ENCODE peak calls at places on chromosomes 12 and 14, in four cellular contexts. D is HepG2, L is WTC11, C is K562. R is an unnamed sample.
A peak's percentile ranks its signal among the peaks of the same experiment; 100 is the strongest.

GRCh38 chr14:77616133-77616453 is 344 bp downstream of the SPTLC2 start:
- DNase-seq in L (no peak), D (no peak), C (peak; percentile 30), R (no peak)

GRCh38 chr14:25116607-25117006 is 66.7 kb upstream of the STXBP6 start:
- DNase-seq in C (no peak), L (no peak), D (no peak), R (no peak)

GRCh38 chr14:59358774-59359173 is 106.4 kb downstream of the GPR135 start:
- DNase-seq in C (no peak), D (no peak), L (no peak), R (no peak)

GRCh38 chr12:39723831-39724230 is 104.2 kb upstream of the ABCD2 start:
- DNase-seq in C (no peak), D (no peak), L (no peak), R (no peak)

GRCh38 chr14:54727929-54728328 is 161.0 kb downstream of the SAMD4A start:
- DNase-seq in C (no peak), D (no peak), L (no peak), R (no peak)

GRCh38 chr14:40447032-40447431 is 1014.8 kb upstream of the FBXO33 start:
- DNase-seq in D (no peak), L (no peak), C (no peak), R (no peak)

GRCh38 chr12:114476159-114476558 is 70.2 kb upstream of the TBX5 start:
- DNase-seq in D (peak; percentile 40), L (no peak), C (no peak), R (peak; percentile 22)

GRCh38 chr12:2335109-2335508 is 282.3 kb downstream of the CACNA1C start:
- DNase-seq in C (no peak), L (no peak), D (no peak), R (no peak)

GRCh38 chr12:124771462-124772361 is 92.0 kb downstream of the SCARB1 start:
- DNase-seq in D (peak; percentile 52), L (peak; percentile 94), C (peak; percentile 87), R (peak; percentile 92)

GRCh38 chr14:41532255-41532654 is 74.4 kb upstream of the LRFN5 start:
- DNase-seq in D (no peak), C (no peak), L (no peak), R (no peak)

GRCh38 chr12:95611676-95612309 is 60.5 kb upstream of the USP44 start:
- DNase-seq in L (no peak), C (no peak), D (peak; percentile 62), R (no peak)

GRCh38 chr12:113351089-113351488 is 7.3 kb upstream of the PLBD2 start:
- DNase-seq in C (no peak), D (no peak), L (no peak), R (no peak)

GRCh38 chr14:76576047-76576741 is 185.1 kb upstream of the VASH1 start:
- DNase-seq in L (no peak), C (no peak), D (no peak), R (no peak)

GRCh38 chr14:29603721-29604120 is 323.9 kb downstream of the PRKD1 start:
- DNase-seq in D (no peak), L (no peak), C (no peak), R (no peak)

GRCh38 chr14:101843665-101844064 is 82.2 kb downstream of the PPP2R5C start:
- DNase-seq in L (no peak), D (no peak), C (no peak), R (no peak)

GRCh38 chr12:3551386-3551785 is 60.4 kb downstream of the PRMT8 start:
- DNase-seq in D (no peak), L (no peak), C (no peak), R (no peak)

GRCh38 chr12:95304673-95305198 is 87.1 kb downstream of the VEZT start:
- DNase-seq in L (no peak), D (no peak), C (no peak), R (no peak)

GRCh38 chr12:53074290-53074998 is 4.7 kb downstream of the SPRYD3 start:
- DNase-seq in D (no peak), L (no peak), C (no peak), R (no peak)

GRCh38 chr14:88983755-88984154 is 159.3 kb downstream of the TTC8 start:
- DNase-seq in L (no peak), D (no peak), C (no peak), R (no peak)

GRCh38 chr12:128959931-128960330 is 106.7 kb downstream of the GLT1D1 start:
- DNase-seq in L (no peak), D (no peak), C (no peak), R (no peak)

GRCh38 chr12:122319312-122319638 is 53.0 kb upstream of the VPS33A start:
- DNase-seq in C (no peak), L (no peak), D (no peak), R (no peak)

GRCh38 chr12:119448737-119449136 is 114.2 kb downstream of the CCDC60 start:
- DNase-seq in D (no peak), C (no peak), L (no peak), R (no peak)

GRCh38 chr12:1583421-1584078 is 10.8 kb downstream of the FBXL14 start:
- DNase-seq in C (peak; percentile 69), D (peak; percentile 72), L (peak; percentile 70), R (peak; percentile 70)

GRCh38 chr12:70549340-70550179 is 87.7 kb downstream of the PTPRB start:
- DNase-seq in D (peak; percentile 49), L (no peak), C (no peak), R (no peak)

GRCh38 chr12:62813031-62813829 is 121.7 kb downstream of the PPM1H start:
- DNase-seq in L (peak; percentile 58), C (peak; percentile 29), D (no peak), R (peak; percentile 67)

GRCh38 chr12:46702581-46703344 is 123.0 kb downstream of the SLC38A4 start:
- DNase-seq in C (no peak), D (no peak), L (no peak), R (no peak)

GRCh38 chr12:56677680-56678079 is 10.4 kb downstream of the PTGES3 start:
- DNase-seq in L (no peak), D (no peak), C (no peak), R (no peak)

GRCh38 chr12:16349132-16349463 is 1.7 kb downstream of the MGST1 start:
- DNase-seq in C (peak; percentile 6), L (no peak), D (peak; percentile 81), R (no peak)

GRCh38 chr14:34018125-34018524 is 67.3 kb upstream of the EGLN3 start:
- DNase-seq in C (no peak), L (no peak), D (no peak), R (no peak)

GRCh38 chr12:57720606-57721595 is 17.6 kb downstream of the AGAP2 start:
- DNase-seq in D (no peak), L (no peak), C (no peak), R (no peak)

GRCh38 chr14:95993768-95994592 is 45.2 kb upstream of the C14orf132 start:
- DNase-seq in L (no peak), D (peak; percentile 39), C (peak; percentile 49), R (peak; percentile 52)

GRCh38 chr12:104886418-104887401 is 71.4 kb downstream of the SLC41A2 start:
- DNase-seq in L (no peak), C (no peak), D (no peak), R (no peak)

GRCh38 chr12:3199551-3200031 is 122.4 kb downstream of the TSPAN9 start:
- DNase-seq in C (no peak), D (no peak), L (peak; percentile 52), R (peak; percentile 51)

GRCh38 chr12:116384629-116385485 is 107.4 kb upstream of the MED13L start:
- DNase-seq in D (no peak), L (peak; percentile 53), C (peak; percentile 32), R (no peak)

GRCh38 chr12:3304436-3305135 is 186.4 kb upstream of the PRMT8 start:
- DNase-seq in D (peak; percentile 80), C (no peak), L (no peak), R (no peak)

GRCh38 chr14:97198813-97199212 is 401.6 kb downstream of the VRK1 start:
- DNase-seq in D (no peak), L (no peak), C (peak; percentile 7), R (no peak)
- TF ChIP-seq ELF4 in D (no peak), L (no peak), C (no peak), R (no peak)

GRCh38 chr12:68065687-68066086 is 76.4 kb downstream of the IFNG-AS1 start:
- DNase-seq in D (no peak), C (no peak), L (no peak), R (no peak)

GRCh38 chr12:68065163-68065562 is 75.9 kb downstream of the IFNG-AS1 start:
- DNase-seq in D (no peak), C (no peak), L (no peak), R (no peak)

GRCh38 chr12:68070957-68071356 is 81.7 kb downstream of the IFNG-AS1 start:
- DNase-seq in C (no peak), L (no peak), D (no peak), R (no peak)

GRCh38 chr12:68067762-68068376 is 78.6 kb downstream of the IFNG-AS1 start:
- DNase-seq in D (peak; percentile 11), L (no peak), C (peak; percentile 12), R (peak; percentile 47)

DNA sequence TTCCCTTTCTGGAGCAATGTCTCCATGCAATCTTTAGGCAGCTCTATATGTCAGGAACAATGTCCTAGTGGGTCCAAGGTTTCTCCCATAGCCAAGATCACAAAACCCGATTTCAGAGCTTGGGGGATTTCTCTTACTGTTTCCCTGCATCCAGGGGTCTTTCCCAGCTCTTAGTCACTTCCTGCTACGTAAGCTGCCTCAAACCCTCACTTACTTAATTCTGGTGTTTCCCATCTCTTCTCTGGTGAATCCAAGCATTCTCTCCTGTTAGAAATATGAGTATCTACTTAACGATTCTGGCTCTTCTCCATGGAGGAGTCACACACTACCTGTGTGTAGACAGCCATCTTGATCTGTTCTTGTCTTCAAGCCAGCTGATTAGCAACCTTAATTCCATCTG is 80.0 kb downstream of the IFNG-AS1 start:
- DNase-seq in C (no peak), D (no peak), L (no peak), R (no peak)
- TF ChIP-seq ELF4 in C (no peak), D (no peak), L (no peak), R (no peak)

DNA sequence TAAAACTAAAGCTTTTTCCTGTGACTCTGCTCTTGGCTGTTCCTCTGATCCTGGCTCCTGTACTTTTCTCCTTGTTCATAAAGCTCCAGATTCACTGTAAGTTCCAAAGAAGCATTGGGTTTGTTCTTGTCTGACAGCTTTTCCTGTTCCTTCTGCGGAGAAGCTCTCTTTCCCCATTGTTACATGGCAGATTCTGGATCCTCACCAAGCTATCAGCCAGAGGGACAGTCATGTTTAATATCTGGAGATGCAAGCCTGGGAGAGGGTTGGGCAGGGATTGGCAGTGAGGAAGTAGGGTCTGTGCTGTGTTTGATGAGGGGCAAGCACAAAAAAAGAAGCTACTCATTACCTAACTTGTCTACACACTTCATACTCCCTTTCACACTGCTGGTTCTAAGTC is 107.9 kb downstream of the AKAP6 start:
- DNase-seq in L (no peak), D (no peak), C (no peak), R (no peak)
- TF ChIP-seq ELF4 in L (no peak), D (no peak), C (no peak), R (no peak)

GRCh38 chr12:19620222-19620621 is 180.9 kb downstream of the AEBP2 start:
- DNase-seq in C (no peak), D (no peak), L (no peak), R (no peak)
- TF ChIP-seq ELF4 in C (no peak), D (no peak), L (no peak), R (no peak)

R was measured in HEK293T.